ENCODE peak calls at places on chromosomes 3 and 15, in four cellular contexts. E is K562, O is IMR-90, V is GM12878. F is an unnamed sample.
A peak's percentile ranks its signal among the peaks of the same experiment; 100 is the strongest.

GRCh38 chr3:12946661-12947316 is 105.4 kb upstream of the RPL32 start:
- DNase-seq in E (no peak), O (no peak), V (no peak), F (no peak)

GRCh38 chr15:70240082-70240481 is 142.4 kb upstream of the TLE3 start:
- DNase-seq in E (no peak), O (no peak), V (peak; percentile 50), F (no peak)

GRCh38 chr15:85462029-85462428 is 81.6 kb downstream of the AKAP13 start:
- DNase-seq in E (no peak), O (no peak), V (no peak), F (no peak)

GRCh38 chr3:155352900-155353490 is 59.5 kb upstream of the STRIT1 start:
- DNase-seq in V (no peak), O (peak; percentile 21), E (peak; percentile 52), F (peak; percentile 29)

GRCh38 chr3:46162975-46163550 is 45.0 kb downstream of the CCR1 start:
- DNase-seq in O (no peak), V (no peak), E (peak; percentile 9), F (no peak)

GRCh38 chr3:65402597-65402996 is 636.1 kb downstream of the MAGI1 start:
- DNase-seq in E (no peak), O (peak; percentile 93), V (no peak), F (no peak)

GRCh38 chr3:195813916-195814486 is 2.3 kb upstream of the MUC4 start:
- DNase-seq in V (no peak), O (no peak), E (no peak), F (no peak)

GRCh38 chr3:46383946-46384330 is 13.2 kb downstream of the CCR5 start:
- DNase-seq in V (no peak), E (no peak), O (no peak), F (no peak)

GRCh38 chr15:95457520-95457919 is 873.0 kb upstream of the NR2F2 start:
- DNase-seq in V (no peak), O (no peak), E (no peak), F (peak; percentile 48)

GRCh38 chr15:88938802-88939485 is 25.8 kb upstream of the MFGE8 start:
- DNase-seq in O (no peak), V (no peak), E (peak; percentile 87), F (peak; percentile 11)

GRCh38 chr3:68958932-68959331 is 26.6 kb upstream of the TAFA4 start:
- DNase-seq in E (no peak), V (no peak), O (no peak), F (no peak)

GRCh38 chr15:81273855-81274254 is 50.1 kb downstream of the STARD5 start:
- DNase-seq in V (no peak), E (no peak), O (no peak), F (no peak)

GRCh38 chr3:75254685-75255084 is 409.4 kb upstream of the FRG2C start:
- DNase-seq in V (no peak), O (no peak), E (no peak), F (no peak)

GRCh38 chr15:85406916-85407315 is 26.5 kb downstream of the AKAP13 start:
- DNase-seq in E (no peak), V (no peak), O (peak; percentile 45), F (no peak)

GRCh38 chr3:143135150-143135549 is 15.6 kb downstream of the CHST2 start:
- DNase-seq in V (no peak), E (peak; percentile 40), O (peak; percentile 95), F (peak; percentile 81)

GRCh38 chr15:63374686-63375520 is 6.7 kb downstream of the CA12 start:
- DNase-seq in E (no peak), V (no peak), O (peak; percentile 80), F (peak; percentile 84)

GRCh38 chr3:42262525-42262924 is 3.5 kb downstream of the CCK start:
- DNase-seq in E (no peak), O (peak; percentile 80), V (no peak), F (no peak)

GRCh38 chr3:128707935-128708494 is 18.0 kb upstream of the RAB7A start:
- DNase-seq in O (no peak), E (no peak), V (no peak), F (no peak)

GRCh38 chr3:52085883-52086282 is 29.5 kb upstream of the DUSP7 start:
- DNase-seq in O (no peak), E (no peak), V (no peak), F (no peak)

GRCh38 chr15:35089556-35089955 is 4.5 kb upstream of the NANOGP8 start:
- DNase-seq in V (no peak), O (peak; percentile 23), E (no peak), F (no peak)

GRCh38 chr3:183446838-183447205 is 18.4 kb upstream of the MCF2L2 start:
- DNase-seq in O (no peak), E (no peak), V (no peak), F (no peak)

GRCh38 chr3:183449791-183450190 is 21.4 kb upstream of the MCF2L2 start:
- DNase-seq in V (no peak), O (peak; percentile 9), E (no peak), F (no peak)

GRCh38 chr3:183448369-183449128 is 20.1 kb upstream of the MCF2L2 start:
- DNase-seq in O (no peak), E (no peak), V (no peak), F (no peak)

GRCh38 chr3:183447206-183448001 is 19.0 kb upstream of the MCF2L2 start:
- DNase-seq in V (peak; percentile 43), O (peak; percentile 67), E (peak; percentile 98), F (peak; percentile 91)

GRCh38 chr3:183449391-183449790 is 21.0 kb upstream of the MCF2L2 start:
- DNase-seq in E (peak; percentile 81), V (no peak), O (peak; percentile 38), F (peak; percentile 68)
- H2AFZ ChIP-seq in E (peak overlapping the region; percentile 23), V (no peak overlapping the region), O (no peak overlapping the region), F (no peak overlapping the region)

GRCh38 chr3:165518346-165518745 is 318.9 kb downstream of the BCHE start:
- DNase-seq in O (peak; percentile 2), V (no peak), E (no peak), F (no peak)

GRCh38 chr3:165519687-165520086 is 317.5 kb downstream of the BCHE start:
- DNase-seq in O (no peak), V (no peak), E (no peak), F (no peak)

GRCh38 chr3:165513715-165514711 is 317.8 kb upstream of the SLITRK3 start:
- DNase-seq in E (no peak), V (no peak), O (no peak), F (no peak)
- TF ChIP-seq FOS in E (no peak), V (no peak), O (no peak), F (no peak)

DNA sequence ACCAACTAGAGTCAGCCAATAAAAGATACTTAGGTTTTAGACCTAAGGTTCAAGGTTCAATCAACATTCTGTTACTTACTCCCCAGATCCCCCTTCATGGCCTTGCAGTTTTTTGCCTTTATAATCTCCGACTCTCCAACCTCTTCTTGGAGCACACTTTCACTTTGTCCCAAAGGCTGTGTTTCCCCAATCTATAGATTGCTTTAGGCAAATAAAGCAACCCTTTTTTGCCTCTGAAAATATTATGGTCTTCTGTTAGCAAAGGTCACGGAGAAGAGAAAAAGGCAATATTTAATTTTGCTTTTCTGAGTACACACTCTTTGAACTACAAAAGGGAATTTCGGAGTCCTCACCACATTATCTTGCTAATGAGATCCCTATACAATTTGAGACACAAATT is 268.1 kb downstream of the PLOD2 start:
- DNase-seq in E (no peak), O (no peak), V (no peak), F (no peak)
- H2AFZ ChIP-seq in E (no peak overlapping the region), O (no peak overlapping the region), V (no peak overlapping the region), F (no peak overlapping the region)

DNA sequence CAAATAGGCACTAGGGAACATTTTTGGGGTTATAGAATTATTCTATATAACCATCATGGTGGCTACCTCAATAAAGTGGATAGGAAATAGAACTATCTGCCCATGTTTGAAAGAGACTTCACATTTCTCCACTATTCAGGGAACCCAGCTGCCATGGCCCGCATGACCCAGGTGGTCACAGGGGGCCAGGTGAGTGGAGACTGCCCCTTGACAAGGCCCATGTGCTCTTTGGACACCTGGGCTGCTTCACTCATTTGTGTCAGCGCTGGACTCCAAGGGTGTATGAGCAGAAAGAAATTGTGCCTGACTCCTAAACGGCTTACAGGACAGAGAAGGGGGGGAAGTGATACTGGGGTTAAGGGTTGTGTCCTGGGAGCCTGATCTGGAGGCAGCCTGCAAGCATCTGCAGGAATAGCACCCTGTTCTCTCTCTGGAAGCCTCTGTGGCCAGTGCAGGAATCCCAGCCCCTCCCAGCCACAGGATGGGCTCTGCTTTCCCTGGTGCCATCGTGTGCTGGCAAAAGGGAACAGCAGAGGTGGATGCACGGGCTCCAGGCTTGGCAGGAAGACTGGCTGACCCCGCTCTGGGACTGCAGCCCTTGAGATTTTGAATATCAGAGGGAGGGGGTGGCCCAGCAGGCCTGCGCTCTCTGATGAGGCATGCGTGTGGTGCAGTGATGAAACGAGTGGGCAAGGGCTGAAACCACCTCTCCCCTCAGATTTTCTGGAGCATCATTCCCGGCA is 9.1 kb upstream of the C3orf22 start:
- DNase-seq in E (no peak), V (no peak), O (no peak), F (no peak)
- TF ChIP-seq FOS in E (no peak), V (no peak), O (no peak), F (no peak)

DNA sequence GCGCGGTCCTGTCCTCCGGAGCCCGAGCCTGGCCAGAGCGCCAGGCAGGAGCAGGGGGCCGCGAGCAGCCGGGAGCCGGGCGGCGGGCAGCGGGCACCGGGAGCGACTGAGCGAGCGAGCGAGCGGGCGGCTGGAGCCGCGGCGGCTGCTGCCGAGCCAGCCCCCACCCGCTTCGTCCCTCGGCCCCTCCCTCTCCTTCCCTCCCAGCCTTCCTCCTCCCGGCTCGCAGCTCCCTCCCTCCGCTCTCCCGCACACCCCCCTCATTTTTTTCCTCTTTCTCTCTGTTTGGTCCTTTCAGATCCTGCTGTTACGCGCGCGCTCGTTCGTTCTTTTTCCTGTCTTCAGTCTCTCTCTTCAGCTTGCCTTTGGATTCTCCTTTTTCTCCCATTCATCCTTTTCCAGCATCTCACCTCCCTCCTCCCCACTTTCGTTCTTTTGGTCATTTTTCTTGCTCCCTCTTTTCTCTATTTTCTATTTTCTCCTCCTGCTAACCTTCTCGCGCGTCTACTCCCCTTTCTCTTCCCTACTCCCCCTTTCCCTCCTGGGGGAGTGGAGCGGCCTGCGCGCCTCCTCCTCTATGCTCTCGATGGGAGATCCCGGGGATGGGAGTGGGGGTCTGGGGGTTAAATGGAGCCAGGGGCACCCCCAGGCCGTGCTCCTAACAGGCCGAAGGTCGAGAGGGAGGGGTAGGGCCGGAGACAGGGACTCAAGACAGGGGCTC is at the start of gene MEGF11:
- DNase-seq in V (no peak), E (no peak), O (peak; percentile 28), F (peak; percentile 32)
- H2AFZ ChIP-seq in V (no peak within 1 kb of the TSS), E (peak within 1 kb of the TSS; percentile 51), O (peak within 1 kb of the TSS; percentile 82), F (peak within 1 kb of the TSS; percentile 57)

DNA sequence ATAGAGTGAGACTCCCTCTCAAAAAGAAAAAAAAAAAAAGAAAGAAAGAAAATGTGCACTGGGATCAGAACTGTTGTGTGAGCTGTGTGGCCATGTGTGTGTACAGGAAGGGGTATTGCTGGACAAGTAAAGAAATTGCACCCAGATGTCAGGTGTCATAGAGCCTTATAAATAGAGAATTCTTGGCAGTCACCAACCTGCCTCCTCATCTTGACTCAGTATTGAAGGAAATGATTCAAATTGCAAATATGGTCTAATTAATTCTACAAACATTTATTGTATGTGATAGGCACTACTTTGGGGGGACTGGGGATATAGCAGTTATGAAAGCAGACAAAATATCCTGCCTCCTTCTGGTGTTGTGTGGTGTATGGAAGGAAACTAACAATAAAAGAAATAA is 243.8 kb upstream of the TTC14 start:
- DNase-seq in V (no peak), O (peak; percentile 58), E (no peak), F (peak; percentile 23)
- TF ChIP-seq FOS in V (no peak), O (no peak), E (no peak), F (peak; percentile 81)

DNA sequence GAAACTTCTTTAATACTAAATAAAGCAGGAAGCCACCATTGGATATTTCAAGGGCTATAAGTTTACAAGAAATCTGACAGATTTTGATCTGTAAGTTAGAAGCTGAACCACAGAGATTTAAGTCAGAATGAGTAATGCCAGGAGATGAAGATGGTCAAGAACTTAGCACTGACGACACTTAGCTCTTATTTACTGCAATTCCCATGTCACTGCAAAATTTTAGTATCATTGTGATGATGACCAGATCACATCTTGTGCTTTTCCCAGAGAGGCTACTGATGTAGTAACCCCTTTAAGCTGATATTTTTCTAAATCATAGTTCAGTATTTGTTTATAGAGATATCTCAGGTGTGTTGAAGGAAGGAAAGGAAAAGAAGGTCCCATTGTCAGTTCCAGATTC is 59.4 kb upstream of the CD96 start:
- DNase-seq in V (no peak), O (no peak), E (no peak), F (no peak)
- H2AFZ ChIP-seq in V (no peak overlapping the region), O (no peak overlapping the region), E (no peak overlapping the region), F (no peak overlapping the region)